ENCODE peak calls at places on chromosome 22, in five cellular contexts. L is CD4-positive, alpha-beta memory T cell; O is tibial nerve; G is prostate gland; Y is adrenal gland. R is an unnamed sample.

GRCh38 chr22:24576793-24577192 is 16.1 kb downstream of the LRRC75B start:
- DNase-seq in L (no peak), O (no peak), G (no peak), Y (no peak), R (no peak)

GRCh38 chr22:41078975-41079374 is 13.4 kb upstream of the EP300 start:
- DNase-seq in L (no peak), O (no peak), G (no peak), Y (no peak), R (no peak)

GRCh38 chr22:32764330-32765116 is 37.0 kb upstream of the TIMP3 start:
- DNase-seq in L (no peak), O (peak), G (no peak), Y (peak), R (no peak)

GRCh38 chr22:32376681-32377080 is 19.0 kb downstream of the RFPL3 start:
- DNase-seq in L (no peak), O (no peak), G (no peak), Y (no peak), R (no peak)

GRCh38 chr22:28647216-28647615 is 32.4 kb downstream of the TTC28 start:
- DNase-seq in L (no peak), O (no peak), G (no peak), Y (no peak), R (no peak)

GRCh38 chr22:29315286-29316195 is at the start of gene RASL10A:
- DNase-seq in L (no peak), O (no peak), G (no peak), Y (no peak), R (no peak)

GRCh38 chr22:23008887-23009286 is 61.4 kb upstream of the GNAZ start:
- DNase-seq in L (no peak), O (no peak), G (no peak), Y (no peak), R (no peak)

GRCh38 chr22:40046126-40046525 is 51.4 kb downstream of the FAM83F start:
- DNase-seq in L (no peak), O (no peak), G (no peak), Y (no peak), R (no peak)

GRCh38 chr22:42905702-42906183 is 48.7 kb upstream of the ARFGAP3 start:
- DNase-seq in L (no peak), O (no peak), G (peak), Y (peak), R (no peak)

GRCh38 chr22:24926849-24927579 is 19.5 kb downstream of the LHFPL7 start:
- DNase-seq in L (no peak), O (no peak), G (no peak), Y (no peak), R (no peak)

GRCh38 chr22:23531966-23532735 is 47.9 kb downstream of the IGLL1 start:
- DNase-seq in L (no peak), O (no peak), G (no peak), Y (no peak), R (no peak)

GRCh38 chr22:48075604-48076400 is 1313.4 kb downstream of the TBC1D22A start:
- DNase-seq in L (no peak), O (no peak), G (no peak), Y (no peak), R (no peak)

GRCh38 chr22:39284142-39284980 is 35.1 kb downstream of the RPL3 start:
- DNase-seq in L (no peak), O (no peak), G (no peak), Y (no peak), R (no peak)

GRCh38 chr22:25207553-25208157 is 8.0 kb downstream of the CRYBB3 start:
- DNase-seq in L (no peak), O (no peak), G (no peak), Y (no peak), R (no peak)

GRCh38 chr22:30705710-30706651 is 11.3 kb downstream of the OSBP2 start:
- DNase-seq in L (no peak), O (no peak), G (no peak), Y (peak), R (no peak)

GRCh38 chr22:24523873-24524272 is 28.7 kb downstream of the UPB1 start:
- DNase-seq in L (no peak), O (no peak), G (no peak), Y (no peak), R (no peak)

GRCh38 chr22:41512421-41513194 is 31.7 kb downstream of the POLR3H start:
- DNase-seq in L (no peak), O (no peak), G (peak), Y (peak), R (peak)

GRCh38 chr22:48278620-48279464 is 1516.4 kb downstream of the TBC1D22A start:
- DNase-seq in L (no peak), O (no peak), G (no peak), Y (no peak), R (no peak)

GRCh38 chr22:36619797-36620390 is 83.7 kb downstream of the CACNG2 start:
- DNase-seq in L (no peak), O (no peak), G (peak), Y (no peak), R (no peak)

GRCh38 chr22:33438273-33438672 is 380.1 kb upstream of the SYN3 start:
- DNase-seq in L (no peak), O (no peak), G (peak), Y (no peak), R (no peak)

GRCh38 chr22:48418831-48419230 is 1408.8 kb downstream of the BRD1 start:
- DNase-seq in L (no peak), O (no peak), G (no peak), Y (no peak), R (no peak)

GRCh38 chr22:47802446-47802845 is 1040.0 kb downstream of the TBC1D22A start:
- DNase-seq in L (no peak), O (no peak), G (no peak), Y (no peak), R (no peak)

GRCh38 chr22:36328635-36329216 is 59.0 kb downstream of the MYH9 start:
- DNase-seq in L (no peak), O (no peak), G (peak), Y (peak), R (no peak)

GRCh38 chr22:24816841-24817240 is 10.8 kb downstream of the SGSM1 start:
- DNase-seq in L (no peak), O (no peak), G (no peak), Y (no peak), R (no peak)

GRCh38 chr22:41000941-41001721 is 50.0 kb downstream of the RBX1 start:
- DNase-seq in L (no peak), O (no peak), G (no peak), Y (no peak), R (no peak)

GRCh38 chr22:21764038-21764804 is 28.6 kb upstream of the YPEL1 start:
- DNase-seq in L (no peak), O (no peak), G (no peak), Y (no peak), R (no peak)

GRCh38 chr22:21766933-21767462 is 31.4 kb upstream of the YPEL1 start:
- DNase-seq in L (peak), O (no peak), G (no peak), Y (no peak), R (no peak)

GRCh38 chr22:21771631-21771976 is 36.0 kb upstream of the YPEL1 start:
- DNase-seq in L (no peak), O (no peak), G (no peak), Y (no peak), R (no peak)

GRCh38 chr22:21765909-21766529 is 30.4 kb upstream of the YPEL1 start:
- DNase-seq in L (no peak), O (no peak), G (no peak), Y (no peak), R (no peak)

GRCh38 chr22:21768435-21768834 is 32.8 kb upstream of the YPEL1 start:
- DNase-seq in L (no peak), O (no peak), G (no peak), Y (no peak), R (no peak)
- H3K4me3 ChIP-seq in L (no peak), O (no peak), G (no peak), Y (no peak), R (no peak)

DNA sequence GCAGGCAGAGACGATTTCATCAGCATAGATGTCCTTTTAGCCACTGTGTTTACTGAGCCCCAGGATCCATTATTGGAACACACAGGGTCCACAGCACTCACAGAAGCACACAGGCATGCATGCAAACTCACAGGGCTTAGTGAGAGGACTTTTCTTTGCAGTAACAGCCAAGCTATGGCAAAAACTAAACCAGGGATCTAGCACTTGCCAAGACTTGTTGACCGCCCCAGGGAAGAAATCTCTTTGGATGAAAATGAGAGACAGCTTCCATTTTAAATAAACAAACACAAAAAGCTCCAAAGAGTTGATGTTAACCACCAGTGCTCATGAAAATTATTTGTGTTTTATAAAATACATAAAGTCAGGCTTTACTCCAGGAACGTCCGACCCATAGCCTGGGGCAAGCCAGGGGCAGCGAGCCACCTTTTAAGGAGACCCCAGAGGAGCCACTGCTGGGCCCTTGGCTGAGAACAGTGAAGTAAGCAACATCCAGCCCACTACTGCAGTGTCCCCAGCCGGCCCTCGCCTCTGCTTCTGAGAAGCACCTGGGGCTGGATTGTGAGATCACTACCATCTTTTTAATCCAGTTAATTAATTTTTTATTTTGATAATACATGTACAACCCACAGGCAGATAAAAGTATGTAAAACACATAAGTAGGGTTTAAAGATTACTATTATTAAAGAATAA is 22.0 kb upstream of the TFIP11 start:
- DNase-seq in L (no peak), O (no peak), G (peak), Y (no peak), R (no peak)
- H3K27ac ChIP-seq in L (no peak), O (no peak), G (no peak), Y (no peak), R (no peak)

GRCh38 chr22:46614070-46614931 is 5.9 kb upstream of the GRAMD4 start:
- DNase-seq in L (peak), O (no peak), G (no peak), Y (no peak), R (no peak)
- H3K4me3 ChIP-seq in L (peak), O (no peak), G (no peak), Y (no peak), R (no peak)

DNA sequence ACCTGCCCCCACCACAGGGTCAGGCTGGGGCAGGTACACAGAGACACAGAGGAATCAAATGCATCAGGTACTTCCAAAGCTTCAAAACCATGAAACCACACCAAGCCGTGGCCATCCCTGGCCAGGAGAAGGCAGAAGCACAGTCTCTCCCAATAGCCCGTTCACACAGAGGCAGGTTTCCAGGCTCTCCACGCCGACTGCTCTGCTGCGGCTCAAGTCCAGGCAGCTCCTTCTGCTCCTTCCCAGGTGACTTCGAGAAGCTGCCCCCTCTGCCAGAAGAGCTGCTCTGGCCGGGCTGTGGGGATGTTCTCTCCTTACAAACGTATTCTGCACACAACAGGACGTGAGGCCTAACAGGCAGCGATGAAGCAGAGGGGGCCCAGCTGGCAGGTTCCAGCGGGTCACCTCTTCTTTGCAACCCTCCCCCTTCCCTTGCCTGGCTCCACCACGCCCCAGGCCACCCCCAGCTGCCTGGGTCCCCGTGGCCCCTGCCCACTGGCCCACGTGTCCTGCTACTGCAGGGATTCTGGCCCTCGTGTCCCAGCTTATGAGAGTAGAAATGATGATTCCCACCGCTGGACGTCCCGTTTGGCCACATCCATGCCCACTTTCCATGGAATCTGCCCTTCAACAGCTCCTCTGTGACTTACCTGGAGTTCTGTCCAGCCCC is 26.1 kb downstream of the BRD1 start:
- DNase-seq in L (no peak), O (no peak), G (no peak), Y (no peak), R (no peak)
- H3K27ac ChIP-seq in L (no peak), O (no peak), G (no peak), Y (peak), R (no peak)

GRCh38 chr22:18048041-18048440 is 23.7 kb upstream of the MICAL3 start:
- DNase-seq in L (no peak), O (no peak), G (no peak), Y (no peak), R (no peak)
- H3K4me3 ChIP-seq in L (no peak), O (no peak), G (no peak), Y (no peak), R (no peak)

DNA sequence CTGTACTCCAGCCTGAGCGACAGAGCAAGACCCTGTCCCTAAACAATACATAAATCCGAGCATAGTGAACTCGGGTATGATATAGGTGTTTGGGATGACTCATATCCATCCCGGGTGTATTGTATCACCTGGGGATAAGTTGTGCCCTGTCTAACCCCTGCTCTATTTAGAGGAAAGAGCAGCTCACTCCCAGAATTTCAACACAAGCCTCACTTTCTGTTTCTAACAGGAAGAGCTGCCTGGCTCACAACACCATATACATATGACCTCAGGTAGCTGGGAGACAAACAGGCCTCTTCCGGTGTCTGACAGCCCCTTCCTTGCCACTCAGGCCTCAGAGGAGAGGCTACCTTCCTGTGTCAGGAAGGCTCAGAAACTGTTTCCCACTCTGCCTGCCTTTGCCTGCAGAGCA is 9.9 kb upstream of the MICALL1 start:
- DNase-seq in L (peak), O (no peak), G (peak), Y (peak), R (no peak)
- H3K27ac ChIP-seq in L (peak), O (peak), G (peak), Y (peak), R (no peak)

DNA sequence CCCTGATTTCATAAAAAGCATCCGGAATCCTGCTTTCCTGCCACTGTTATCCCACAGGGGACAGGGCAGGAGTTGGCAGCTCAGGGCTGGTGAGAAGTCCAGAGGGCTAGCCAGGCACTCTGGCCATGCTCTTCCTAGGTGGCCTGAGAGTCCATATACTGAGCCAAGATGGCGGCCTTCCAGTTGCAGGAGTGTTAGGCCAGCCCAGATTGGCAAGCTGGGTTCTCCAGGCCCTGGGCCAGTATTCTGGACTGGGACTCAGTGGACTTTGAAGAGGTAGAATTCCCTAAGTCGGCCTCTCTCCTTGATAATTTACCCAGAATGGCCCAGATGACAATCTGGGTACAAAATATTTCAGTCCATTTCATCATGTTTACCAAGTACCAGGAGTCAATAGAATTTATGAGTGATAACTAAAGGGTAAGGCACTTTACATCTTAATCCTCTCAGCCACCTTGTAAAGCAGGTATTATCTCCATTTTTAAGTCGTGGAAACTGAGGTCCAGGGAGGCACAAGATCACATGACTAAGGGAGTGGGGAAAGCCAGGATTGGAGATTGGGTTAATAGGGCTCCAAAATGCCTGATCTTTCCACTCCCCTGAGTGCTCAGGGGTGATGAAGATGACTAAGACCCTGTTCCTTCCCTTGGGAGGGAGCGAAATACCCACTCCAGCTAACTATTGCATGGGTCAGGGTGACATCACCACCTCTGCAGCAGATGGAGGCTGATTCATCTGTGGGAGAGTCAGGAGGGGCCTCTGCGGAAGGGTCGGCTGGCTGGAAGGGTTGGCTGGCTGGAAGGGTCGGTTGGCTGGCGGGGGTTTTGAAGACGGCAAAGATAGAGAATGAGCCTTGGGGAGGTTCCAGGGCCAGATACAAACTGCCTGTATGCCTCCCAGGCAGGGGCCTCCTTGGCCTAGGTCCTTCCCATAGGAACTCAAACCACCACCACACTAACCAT is 1.2 kb upstream of the MICALL1 start:
- DNase-seq in L (no peak), O (peak), G (no peak), Y (peak), R (no peak)
- H3K4me3 ChIP-seq in L (no peak), O (no peak), G (no peak), Y (no peak), R (no peak)

GRCh38 chr22:44496844-44497217 is 1.2 kb downstream of the RTL6 start:
- DNase-seq in L (no peak), O (no peak), G (no peak), Y (peak), R (no peak)
- H3K27ac ChIP-seq in L (peak), O (no peak), G (no peak), Y (peak), R (no peak)

DNA sequence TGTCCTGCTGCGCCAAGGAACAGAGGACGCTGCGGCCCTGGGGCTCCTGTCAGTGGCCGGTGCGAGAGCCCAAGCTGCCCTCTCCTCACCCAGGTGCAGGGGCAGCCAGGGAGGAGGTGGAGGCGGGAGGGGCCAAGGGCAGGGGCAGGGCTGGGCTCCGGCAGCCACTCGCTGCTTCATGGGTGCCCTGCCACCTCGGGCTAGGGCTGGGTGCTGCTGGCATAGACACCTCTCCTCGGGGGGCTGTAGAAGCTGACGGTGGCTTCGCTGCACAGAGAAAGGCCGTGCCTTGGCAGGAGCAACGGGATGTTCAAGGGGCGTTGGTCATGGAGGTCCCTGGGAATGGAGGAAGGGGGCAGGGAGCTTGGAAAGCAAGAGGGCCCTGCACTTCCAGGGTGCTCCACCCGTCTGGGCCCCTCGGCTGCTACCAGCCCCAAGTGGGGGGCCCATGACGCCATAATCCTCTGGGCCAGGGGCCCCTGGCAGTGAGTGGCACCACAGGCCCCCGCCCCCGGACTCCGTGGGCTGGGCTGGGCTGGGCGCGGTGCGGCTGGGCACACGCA is 1.6 kb upstream of the TBX1 start:
- DNase-seq in L (no peak), O (no peak), G (no peak), Y (no peak), R (no peak)
- H3K4me3 ChIP-seq in L (no peak), O (no peak), G (no peak), Y (no peak), R (no peak)

GRCh38 chr22:44939451-44939850 is 70.4 kb downstream of the PHF21B start:
- DNase-seq in L (no peak), O (no peak), G (no peak), Y (no peak), R (no peak)

GRCh38 chr22:44942056-44942455 is 67.7 kb downstream of the PHF21B start:
- DNase-seq in L (no peak), O (no peak), G (no peak), Y (no peak), R (no peak)

GRCh38 chr22:44940121-44940520 is 69.7 kb downstream of the PHF21B start:
- DNase-seq in L (no peak), O (no peak), G (no peak), Y (no peak), R (no peak)

GRCh38 chr22:44942979-44943700 is 66.7 kb downstream of the PHF21B start:
- DNase-seq in L (no peak), O (no peak), G (no peak), Y (no peak), R (no peak)

GRCh38 chr22:44941176-44941575 is 68.6 kb downstream of the PHF21B start:
- DNase-seq in L (no peak), O (no peak), G (no peak), Y (no peak), R (no peak)
- H3K27ac ChIP-seq in L (no peak), O (no peak), G (no peak), Y (no peak), R (no peak)

R was measured in iPS DF 6.9.